ENCODE peak calls at places on chromosomes 7 and 10, in five cellular contexts. W is CD4-positive, CD25-positive, alpha-beta regulatory T cell; C is body of pancreas; L is activated CD8-positive, alpha-beta T cell treated with anti-CD3 and anti-CD28 coated beads, Interleukin-2, amount 10 ng/mL, durations not matched to agents 7 days and 5 days; E is heart right ventricle. J is an unnamed sample.

GRCh38 chr7:28083998-28084985 is 96.3 kb downstream of the JAZF1 start:
- ATAC-seq in W (no peak), C (no peak), L (no peak), E (no peak), J (no peak)

GRCh38 chr10:108877130-108877529 is 1046.2 kb downstream of the XPNPEP1 start:
- ATAC-seq in W (no peak), C (no peak), L (no peak), E (no peak), J (no peak)

GRCh38 chr7:95875519-95875918 is 103.2 kb downstream of the DYNC1I1 start:
- ATAC-seq in W (no peak), C (no peak), L (no peak), E (no peak), J (no peak)

GRCh38 chr10:99418910-99419624 is 11.4 kb downstream of the GOT1 start:
- ATAC-seq in W (no peak), C (no peak), L (no peak), E (no peak), J (no peak)

GRCh38 chr7:37993060-37993501 is 72.6 kb downstream of the EPDR1 start:
- ATAC-seq in W (no peak), C (no peak), L (no peak), E (no peak), J (no peak)

GRCh38 chr7:7739204-7739603 is 20.8 kb upstream of the RPA3 start:
- ATAC-seq in W (no peak), C (no peak), L (no peak), E (no peak), J (no peak)

GRCh38 chr10:122550427-122550826 is 10.1 kb upstream of the DMBT1 start:
- ATAC-seq in W (no peak), C (no peak), L (no peak), E (peak; percentile 16), J (no peak)

GRCh38 chr7:150994141-150994837 is 3.5 kb downstream of the NOS3 start:
- ATAC-seq in W (peak; percentile 68), C (no peak), L (peak; percentile 80), E (peak; percentile 74), J (peak; percentile 32)

GRCh38 chr7:55240418-55241142 is 124.6 kb upstream of the LANCL2 start:
- ATAC-seq in W (no peak), C (no peak), L (no peak), E (no peak), J (no peak)

GRCh38 chr7:36348256-36348655 is 41.4 kb upstream of the ANLN start:
- ATAC-seq in W (no peak), C (no peak), L (no peak), E (no peak), J (no peak)

GRCh38 chr10:48769706-48770105 is 85.0 kb downstream of the WDFY4 start:
- ATAC-seq in W (no peak), C (no peak), L (no peak), E (no peak), J (no peak)

GRCh38 chr7:7242899-7243298 is 60.6 kb downstream of the C1GALT1 start:
- ATAC-seq in W (no peak), C (no peak), L (no peak), E (no peak), J (no peak)

GRCh38 chr10:6987536-6987945 is 407.5 kb upstream of the PRKCQ start:
- ATAC-seq in W (no peak), C (no peak), L (no peak), E (no peak), J (no peak)

GRCh38 chr10:126064512-126064911 is 168.1 kb downstream of the FANK1 start:
- ATAC-seq in W (no peak), C (no peak), L (no peak), E (no peak), J (no peak)

GRCh38 chr10:34589275-34589674 is 225.8 kb downstream of the PARD3 start:
- ATAC-seq in W (no peak), C (no peak), L (no peak), E (no peak), J (no peak)

GRCh38 chr10:74987339-74988054 is 124.0 kb upstream of the SAMD8 start:
- ATAC-seq in W (no peak), C (no peak), L (no peak), E (no peak), J (no peak)

GRCh38 chr7:89183726-89184125 is 388.2 kb upstream of the TEX47 start:
- ATAC-seq in W (no peak), C (no peak), L (no peak), E (no peak), J (no peak)

GRCh38 chr7:55177589-55178261 is 158.9 kb downstream of the EGFR start:
- ATAC-seq in W (no peak), C (peak; percentile 23), L (no peak), E (peak; percentile 86), J (peak; percentile 21)

GRCh38 chr7:31890198-31890597 is 180.0 kb downstream of the PDE1C start:
- ATAC-seq in W (no peak), C (no peak), L (no peak), E (peak; percentile 41), J (peak; percentile 78)

GRCh38 chr10:128739937-128740336 is 613.7 kb upstream of the MKI67 start:
- ATAC-seq in W (no peak), C (no peak), L (no peak), E (no peak), J (no peak)

GRCh38 chr10:74167443-74167842 is 16.4 kb downstream of the ADK start:
- ATAC-seq in W (no peak), C (no peak), L (no peak), E (no peak), J (no peak)

GRCh38 chr10:92727550-92727949 is 37.8 kb downstream of the HHEX start:
- ATAC-seq in W (no peak), C (peak; percentile 60), L (no peak), E (no peak), J (no peak)

J was measured in esophagus mucosa.